ENCODE peak calls at places on chromosomes 6 and 20, in ten cellular contexts. L, T, E, X, V, B, C, F, R and M are unnamed samples. For H3K9me3 and H3K4me1, the result is how much of the 10 kb centered on the place peaks cover.

GRCh38 chr20:15613530-15613929 is 959.7 kb downstream of the KIF16B start:
- DNase-seq in E (no peak), C (no peak), X (no peak), B (peak), F (no peak), R (no peak), T (no peak), V (peak), L (no peak), M (no peak)

GRCh38 chr6:45427632-45428031 is 49.9 kb upstream of the SUPT3H start:
- DNase-seq in L (no peak), T (no peak), V (no peak), B (no peak), C (no peak), F (no peak), R (no peak), E (no peak), X (no peak), M (no peak)

GRCh38 chr6:89368107-89368506 is 15.6 kb upstream of the UBE2J1 start:
- DNase-seq in R (peak), L (peak), B (peak), T (no peak), E (peak), V (peak), X (peak), C (peak), F (peak), M (peak)

GRCh38 chr20:17935761-17936160 is 32.8 kb downstream of the SNX5 start:
- DNase-seq in E (no peak), R (no peak), L (no peak), B (no peak), V (no peak), F (no peak), X (no peak), T (no peak), C (no peak), M (no peak)

GRCh38 chr20:41178904-41179432 is 41.6 kb downstream of the PLCG1 start:
- DNase-seq in E (no peak), B (no peak), L (no peak), R (no peak), T (no peak), F (no peak), X (no peak), C (no peak), V (no peak), M (no peak)

GRCh38 chr6:167350731-167351655 is 26.1 kb downstream of the TTLL2 start:
- DNase-seq in X (peak), F (peak), R (peak), T (peak), B (no peak), E (peak), C (peak), V (no peak), L (peak), M (peak)

GRCh38 chr20:44495802-44496481 is 20.3 kb downstream of the TTPAL start:
- DNase-seq in T (no peak), F (peak), V (peak), C (no peak), B (peak), L (no peak), R (peak), X (no peak), E (peak), M (no peak)

GRCh38 chr6:91083226-91083625 is 496.4 kb upstream of the MAP3K7 start:
- DNase-seq in R (no peak), C (no peak), L (no peak), T (no peak), F (no peak), V (no peak), X (no peak), E (no peak), B (no peak), M (no peak)

GRCh38 chr20:3111507-3111906 is 27.0 kb upstream of the AVP start:
- DNase-seq in X (no peak), F (no peak), C (no peak), B (no peak), L (no peak), T (no peak), R (no peak), E (no peak), V (no peak), M (no peak)

GRCh38 chr20:33015700-33016580 is 8.4 kb downstream of the BPIFB2 start:
- DNase-seq in T (peak), F (no peak), X (no peak), L (no peak), E (no peak), V (no peak), C (no peak), B (no peak), R (no peak), M (no peak)

GRCh38 chr6:45607818-45608217 is 230.1 kb upstream of the SUPT3H start:
- DNase-seq in T (no peak), X (no peak), B (peak), L (no peak), R (no peak), C (no peak), V (no peak), F (peak), E (peak), M (no peak)

GRCh38 chr6:146917979-146918378 is 286.2 kb upstream of the STXBP5 start:
- DNase-seq in L (no peak), B (no peak), X (no peak), T (no peak), R (no peak), C (no peak), V (no peak), F (no peak), E (no peak), M (no peak)

GRCh38 chr20:45359069-45359405 is 3.9 kb upstream of the SYS1 start:
- DNase-seq in F (peak), L (no peak), X (no peak), C (no peak), E (no peak), V (peak), T (peak), R (no peak), B (peak), M (no peak)

GRCh38 chr6:53794073-53794719 is 609 bp upstream of the LRRC1 start:
- DNase-seq in V (peak), C (peak), L (peak), T (peak), E (peak), R (peak), X (peak), B (peak), F (peak), M (peak)

GRCh38 chr6:18893540-18894269 is 506.6 kb downstream of the RNF144B start:
- DNase-seq in R (no peak), L (no peak), V (no peak), X (no peak), B (no peak), E (no peak), C (no peak), F (no peak), T (no peak), M (no peak)

GRCh38 chr6:138736640-138737039 is 36.9 kb upstream of the CCDC28A start:
- DNase-seq in E (no peak), T (no peak), C (no peak), L (no peak), F (no peak), V (no peak), B (peak), R (no peak), X (no peak), M (no peak)

GRCh38 chr6:170032706-170033309 is 258.1 kb downstream of the DLL1 start:
- DNase-seq in X (no peak), C (no peak), T (peak), E (no peak), L (no peak), V (no peak), B (no peak), R (no peak), F (no peak), M (no peak)

GRCh38 chr20:56187791-56188190 is 60.7 kb upstream of the MC3R start:
- DNase-seq in F (no peak), B (no peak), L (no peak), X (no peak), E (peak), V (peak), R (peak), C (no peak), T (no peak), M (no peak)

GRCh38 chr6:25132934-25133333 is 146.2 kb upstream of the CARMIL1 start:
- DNase-seq in X (no peak), R (no peak), C (no peak), L (no peak), T (no peak), E (no peak), F (no peak), V (no peak), B (no peak), M (no peak)

GRCh38 chr6:25127433-25127832 is 151.7 kb upstream of the CARMIL1 start:
- DNase-seq in L (no peak), C (no peak), E (no peak), V (no peak), T (no peak), F (no peak), B (no peak), R (no peak), X (no peak), M (no peak)

GRCh38 chr6:25125736-25126135 is 153.4 kb upstream of the CARMIL1 start:
- DNase-seq in B (no peak), E (no peak), C (no peak), V (no peak), R (no peak), L (no peak), F (no peak), T (no peak), X (no peak), M (no peak)

GRCh38 chr6:25133479-25133878 is 145.7 kb upstream of the CARMIL1 start:
- DNase-seq in F (no peak), C (no peak), V (peak), L (no peak), R (no peak), X (no peak), E (no peak), B (no peak), T (no peak), M (no peak)

GRCh38 chr6:25130518-25130917 is 148.7 kb upstream of the CARMIL1 start:
- DNase-seq in T (no peak), V (peak), F (no peak), X (no peak), E (no peak), B (no peak), R (no peak), C (no peak), L (no peak), M (no peak)
- H3K9me3 ChIP-seq in T (under half), V (under half), F (under half), X (under half), E (under half), B (under half), R (under half), C (under half), L (under half), M (under half)

GRCh38 chr6:4028051-4028450 is 50.9 kb downstream of the FAM217A start:
- DNase-seq in R (no peak), C (no peak), E (no peak), T (no peak), B (no peak), F (no peak), L (no peak), X (no peak), V (no peak), M (no peak)
- H3K4me1 ChIP-seq in R (under half), C (half or more), E (under half), T (under half), B (under half), F (under half), L (half or more), X (under half), V (under half), M (under half)

GRCh38 chr20:59693587-59693986 is 89.2 kb downstream of the PHACTR3 start:
- DNase-seq in V (no peak), B (no peak), F (no peak), X (peak), R (no peak), T (no peak), L (no peak), E (no peak), C (no peak), M (no peak)

GRCh38 chr20:59701236-59701635 is 96.9 kb downstream of the PHACTR3 start:
- DNase-seq in X (peak), L (no peak), C (no peak), F (no peak), V (no peak), R (no peak), B (no peak), T (no peak), E (no peak), M (no peak)

GRCh38 chr20:59696476-59696875 is 92.1 kb downstream of the PHACTR3 start:
- DNase-seq in B (no peak), L (no peak), X (peak), C (no peak), R (no peak), T (no peak), F (no peak), V (no peak), E (no peak), M (no peak)

GRCh38 chr20:59698598-59698997 is 94.3 kb downstream of the PHACTR3 start:
- DNase-seq in V (no peak), E (no peak), C (no peak), F (no peak), T (no peak), L (no peak), B (no peak), X (no peak), R (no peak), M (no peak)

DNA sequence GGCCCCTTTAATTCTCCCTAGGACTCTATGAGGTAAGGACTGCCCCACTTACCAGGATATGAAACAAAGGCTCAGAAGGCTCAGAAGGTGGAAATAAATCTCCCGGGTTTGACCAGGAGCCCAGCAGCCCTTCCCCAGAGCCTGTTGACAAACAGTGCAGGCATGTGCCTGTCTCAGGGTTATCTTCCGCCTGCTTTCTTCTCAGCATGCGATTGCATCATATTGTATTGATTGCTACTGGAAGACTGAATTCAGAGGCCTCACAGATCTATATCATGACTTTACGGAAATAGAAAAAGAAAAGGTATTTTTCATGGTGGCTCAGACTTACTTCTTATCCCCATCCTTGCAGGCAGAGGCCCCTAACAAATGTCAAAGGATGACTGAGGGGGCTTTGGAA is 92.7 kb downstream of the PHACTR3 start:
- DNase-seq in R (no peak), X (peak), L (no peak), F (no peak), B (no peak), C (no peak), V (no peak), T (no peak), E (no peak), M (no peak)
- H3K9me3 ChIP-seq in R (under half), X (under half), L (under half), F (under half), B (under half), C (under half), V (under half), T (under half), E (under half), M (under half)

GRCh38 chr20:8386991-8387390 is 254.9 kb downstream of the PLCB1 start:
- DNase-seq in C (no peak), X (no peak), F (no peak), V (no peak), B (no peak), L (no peak), T (no peak), R (no peak), E (no peak), M (no peak)

GRCh38 chr20:8388146-8388545 is 256.1 kb downstream of the PLCB1 start:
- DNase-seq in R (no peak), V (peak), C (no peak), T (no peak), F (peak), L (no peak), E (peak), B (peak), X (no peak), M (no peak)

GRCh38 chr20:8388707-8389106 is 256.6 kb downstream of the PLCB1 start:
- DNase-seq in X (no peak), E (no peak), V (peak), R (no peak), T (no peak), F (no peak), L (no peak), B (peak), C (no peak), M (no peak)

GRCh38 chr20:8389381-8390368 is 257.6 kb downstream of the PLCB1 start:
- DNase-seq in C (no peak), R (peak), V (peak), L (no peak), X (peak), T (no peak), F (peak), B (peak), E (peak), M (peak)

GRCh38 chr20:8385247-8385646 is 253.2 kb downstream of the PLCB1 start:
- DNase-seq in V (no peak), R (no peak), B (peak), T (no peak), L (no peak), C (peak), X (no peak), F (peak), E (no peak), M (no peak)
- H3K4me1 ChIP-seq in V (under half), R (under half), B (under half), T (under half), L (under half), C (half or more), X (under half), F (under half), E (under half), M (under half)